ENCODE peak calls at places on chromosomes 16 and 17, in five cellular contexts. J is A549, V is IMR-90, Z is H1, L is K562. P is an unnamed sample.

GRCh38 chr16:58506241-58507194 is 6.6 kb downstream of the NDRG4 start:
- DNase-seq in J (no peak), V (no peak), Z (no peak), L (no peak), P (no peak)

GRCh38 chr16:3716831-3717234 is 491 bp downstream of the TRAP1 start:
- DNase-seq in J (peak), V (no peak), Z (no peak), L (peak), P (no peak)

GRCh38 chr17:28180449-28180848 is 138.0 kb downstream of the NLK start:
- DNase-seq in J (no peak), V (peak), Z (no peak), L (no peak), P (no peak)

GRCh38 chr16:64882385-64882784 is 239.5 kb downstream of the CDH11 start:
- DNase-seq in J (no peak), V (no peak), Z (no peak), L (no peak), P (no peak)

GRCh38 chr17:28204751-28205150 is 114.2 kb upstream of the TMEM97 start:
- DNase-seq in J (peak), V (peak), Z (no peak), L (no peak), P (no peak)

GRCh38 chr16:82544378-82544777 is 82.4 kb upstream of the CDH13 start:
- DNase-seq in J (no peak), V (no peak), Z (no peak), L (no peak), P (no peak)

GRCh38 chr17:64964796-64965195 is 45.5 kb upstream of the LRRC37A3 start:
- DNase-seq in J (no peak), V (no peak), Z (no peak), L (no peak), P (no peak)

GRCh38 chr17:67151717-67152116 is 93.3 kb downstream of the HELZ start:
- DNase-seq in J (peak), V (peak), Z (no peak), L (no peak), P (no peak)

GRCh38 chr16:11955713-11956123 is 9.3 kb upstream of the TNFRSF17 start:
- DNase-seq in J (peak), V (peak), Z (no peak), L (peak), P (no peak)

GRCh38 chr17:7867881-7868329 is 10.1 kb downstream of the CYB5D1 start:
- DNase-seq in J (no peak), V (no peak), Z (no peak), L (no peak), P (no peak)

GRCh38 chr16:51553314-51553713 is 402.2 kb upstream of the SALL1 start:
- DNase-seq in J (no peak), V (no peak), Z (no peak), L (no peak), P (no peak)

GRCh38 chr17:66138120-66138519 is 53.8 kb downstream of the CEP112 start:
- DNase-seq in J (no peak), V (no peak), Z (no peak), L (no peak), P (no peak)

GRCh38 chr17:34259151-34259550 is 4.1 kb downstream of the CCL2 start:
- DNase-seq in J (no peak), V (peak), Z (no peak), L (no peak), P (no peak)

GRCh38 chr16:56203052-56203451 is 11.8 kb downstream of the GNAO1 start:
- DNase-seq in J (peak), V (peak), Z (no peak), L (peak), P (peak)

GRCh38 chr17:17315142-17315821 is 12.1 kb downstream of the NT5M start:
- DNase-seq in J (no peak), V (no peak), Z (no peak), L (no peak), P (no peak)

GRCh38 chr16:12315330-12316138 is 339.0 kb downstream of the SNX29 start:
- DNase-seq in J (peak), V (no peak), Z (no peak), L (no peak), P (peak)

GRCh38 chr16:1288813-1289479 is 20.5 kb upstream of the UBE2I start:
- DNase-seq in J (no peak), V (no peak), Z (no peak), L (no peak), P (peak)

GRCh38 chr16:67375161-67375560 is 18.1 kb downstream of the TPPP3 start:
- DNase-seq in J (no peak), V (no peak), Z (no peak), L (no peak), P (no peak)

GRCh38 chr16:4313563-4314531 is 2.0 kb upstream of the GLIS2 start:
- DNase-seq in J (peak), V (no peak), Z (no peak), L (peak), P (peak)

GRCh38 chr17:36743130-36743529 is 141.7 kb downstream of the MRM1 start:
- DNase-seq in J (no peak), V (no peak), Z (no peak), L (no peak), P (no peak)

GRCh38 chr17:36741019-36741902 is 139.9 kb downstream of the MRM1 start:
- DNase-seq in J (no peak), V (no peak), Z (no peak), L (no peak), P (no peak)

GRCh38 chr17:36742267-36743000 is 141.1 kb downstream of the MRM1 start:
- DNase-seq in J (no peak), V (no peak), Z (no peak), L (no peak), P (no peak)

GRCh38 chr17:36739208-36739607 is 137.8 kb downstream of the MRM1 start:
- DNase-seq in J (no peak), V (no peak), Z (no peak), L (no peak), P (no peak)

DNA sequence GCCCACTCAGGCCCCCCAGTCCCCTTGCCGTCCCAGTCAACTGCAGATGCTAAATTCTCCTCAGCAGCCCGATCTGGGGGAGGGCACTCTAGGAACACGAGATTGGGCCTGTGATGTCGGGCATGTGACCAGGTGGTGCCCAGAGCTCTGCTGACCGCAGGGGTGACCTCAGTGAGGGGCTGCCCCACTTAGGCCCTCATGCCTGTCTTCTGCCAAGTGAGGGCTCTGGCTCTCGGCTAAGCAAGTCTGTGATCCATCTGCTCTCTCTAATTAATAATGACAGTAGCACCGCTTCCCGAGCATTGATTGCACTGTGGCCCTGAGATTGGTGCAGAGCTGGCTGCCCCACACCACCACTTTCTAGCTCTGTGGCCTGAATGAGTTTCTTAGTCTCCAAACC is 138.8 kb downstream of the MRM1 start:
- DNase-seq in J (no peak), V (no peak), Z (no peak), L (no peak), P (no peak)
- TF ChIP-seq MAFK in J (no peak), V (no peak), Z (no peak), L (no peak), P (no peak)

GRCh38 chr17:50396261-50397110 is 837 bp downstream of the LRRC59 start:
- DNase-seq in J (peak), V (peak), Z (no peak), L (peak), P (peak)
- TF ChIP-seq MAFK in J (no peak), V (no peak), Z (no peak), L (no peak), P (no peak)

GRCh38 chr17:58303981-58304734 is 23.4 kb upstream of the MPO start:
- DNase-seq in J (peak), V (peak), Z (peak), L (peak), P (peak)
- TF ChIP-seq MAFK in J (no peak), V (no peak), Z (no peak), L (no peak), P (no peak)

GRCh38 chr17:43637563-43638323 is 24.0 kb downstream of the MEOX1 start:
- DNase-seq in J (no peak), V (peak), Z (no peak), L (no peak), P (no peak)

GRCh38 chr17:43632231-43632630 is 29.5 kb downstream of the MEOX1 start:
- DNase-seq in J (no peak), V (no peak), Z (no peak), L (no peak), P (no peak)

GRCh38 chr17:43641416-43641815 is 20.3 kb downstream of the MEOX1 start:
- DNase-seq in J (no peak), V (no peak), Z (no peak), L (no peak), P (no peak)

GRCh38 chr17:43634681-43635125 is 27.0 kb downstream of the MEOX1 start:
- DNase-seq in J (no peak), V (peak), Z (no peak), L (no peak), P (peak)

DNA sequence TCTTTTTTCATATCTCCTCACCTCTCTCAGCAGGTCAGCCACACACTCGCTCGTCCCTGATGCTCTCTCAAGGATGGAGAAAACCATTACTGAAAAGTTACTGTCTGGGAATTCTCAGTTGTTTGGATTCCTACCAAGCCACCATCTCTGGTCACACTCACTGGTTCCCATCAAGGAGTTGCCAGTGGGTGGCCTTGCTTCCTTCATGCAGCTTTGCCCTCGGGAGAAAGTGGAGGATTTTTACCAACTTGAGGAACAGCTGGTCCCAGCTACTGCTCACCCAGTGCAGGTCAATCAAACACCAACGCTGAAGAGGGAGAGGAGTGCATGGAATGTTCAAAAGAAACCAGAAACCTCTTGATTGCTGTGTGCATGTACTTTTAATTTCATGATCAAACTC is 25.3 kb downstream of the MEOX1 start:
- DNase-seq in J (no peak), V (no peak), Z (no peak), L (no peak), P (no peak)
- TF ChIP-seq MAFK in J (no peak), V (no peak), Z (no peak), L (no peak), P (no peak)

DNA sequence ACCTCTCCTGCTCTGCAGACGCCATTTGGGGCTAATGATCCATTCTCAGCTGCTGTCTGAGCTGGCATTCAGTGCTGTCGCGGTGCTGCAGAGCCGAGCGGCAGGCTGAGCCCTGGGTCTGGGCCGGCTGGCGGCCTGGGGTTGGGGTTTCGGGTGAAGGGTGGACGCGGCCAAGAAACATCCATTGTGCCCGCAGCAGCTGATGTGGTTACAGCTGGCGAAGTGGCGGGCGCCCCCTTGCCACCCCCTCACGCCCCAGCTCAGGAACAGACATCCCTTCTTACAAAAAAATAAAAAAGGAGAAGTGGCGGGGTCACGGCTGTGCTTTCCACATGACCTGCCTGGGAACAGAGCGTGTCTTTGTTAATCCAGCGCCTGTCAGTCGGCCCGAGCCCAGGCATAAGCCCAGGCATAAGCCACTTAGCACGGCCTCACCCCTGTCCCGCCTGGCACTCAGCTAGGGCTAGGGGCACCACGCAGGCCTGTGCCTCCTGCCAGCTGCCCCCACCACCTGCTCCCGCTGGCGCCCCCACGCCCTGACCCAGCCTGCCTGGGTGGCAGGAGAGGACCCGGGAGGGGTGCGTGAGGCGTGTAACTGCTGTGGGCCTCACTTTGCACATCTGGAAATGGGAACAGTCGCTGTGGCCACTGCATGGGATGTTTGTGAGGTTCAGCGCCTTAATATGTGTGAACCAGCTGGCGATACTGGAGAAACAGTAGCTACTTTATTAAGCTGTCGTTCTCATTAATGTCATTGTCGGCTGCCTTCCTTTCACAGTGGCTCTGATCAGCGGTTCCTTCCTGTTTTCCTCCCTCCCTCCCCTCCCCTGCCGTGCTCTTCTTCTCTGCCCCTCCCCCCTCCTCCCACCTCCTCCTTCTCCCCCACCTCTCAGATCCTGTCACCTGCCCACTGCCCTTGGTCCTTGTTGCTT is 197.7 kb upstream of the CIBAR2 start:
- DNase-seq in J (no peak), V (no peak), Z (no peak), L (peak), P (peak)
- TF ChIP-seq MAFK in J (no peak), V (no peak), Z (no peak), L (no peak), P (no peak)

GRCh38 chr17:57493171-57493570 is 236.8 kb downstream of the MSI2 start:
- DNase-seq in J (no peak), V (no peak), Z (no peak), L (no peak), P (no peak)

GRCh38 chr17:57496382-57496781 is 240.1 kb downstream of the MSI2 start:
- DNase-seq in J (no peak), V (no peak), Z (no peak), L (no peak), P (no peak)

GRCh38 chr17:57494446-57494845 is 238.1 kb downstream of the MSI2 start:
- DNase-seq in J (no peak), V (no peak), Z (no peak), L (no peak), P (no peak)

GRCh38 chr17:57490890-57491289 is 234.6 kb downstream of the MSI2 start:
- DNase-seq in J (no peak), V (no peak), Z (no peak), L (no peak), P (no peak)

DNA sequence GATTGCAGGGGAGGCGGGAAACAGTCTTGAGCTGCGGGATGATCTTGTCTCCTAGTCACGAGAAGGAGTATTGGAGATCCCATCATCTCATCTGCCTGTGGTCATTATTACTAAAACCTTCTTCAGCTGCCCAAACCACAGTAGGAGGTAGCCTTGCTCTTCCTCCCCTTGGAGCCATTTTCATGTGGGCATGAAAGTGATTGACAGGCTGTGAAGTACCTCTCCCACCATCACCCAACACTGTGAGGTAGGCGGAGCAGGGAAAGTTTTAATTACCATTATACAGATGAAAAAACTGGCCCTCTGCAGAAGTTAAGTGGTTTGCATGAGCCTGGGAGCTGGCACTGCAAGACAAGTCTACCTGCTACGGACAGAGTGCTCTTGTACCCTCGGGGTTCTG is 237.3 kb downstream of the MSI2 start:
- DNase-seq in J (no peak), V (no peak), Z (no peak), L (no peak), P (no peak)
- TF ChIP-seq MAFK in J (no peak), V (no peak), Z (no peak), L (no peak), P (no peak)